ENCODE peak calls at places on chromosomes 2 and 18, in eight cellular contexts. Z, K, H, W, G, I, S and Y are unnamed samples.

GRCh38 chr2:157264099-157264498 is 6.6 kb downstream of the GALNT5 start:
- DNase-seq in Z (no peak), K (no peak), H (no peak), W (no peak), G (no peak), I (no peak), S (peak), Y (no peak)

GRCh38 chr2:215929602-215930335 is 83.6 kb downstream of the MREG start:
- DNase-seq in Z (no peak), K (no peak), H (peak), W (no peak), G (no peak), I (no peak), S (peak), Y (no peak)

GRCh38 chr2:176157499-176158305 is 595 bp downstream of the HOXD3 start:
- DNase-seq in Z (no peak), K (peak), H (no peak), W (peak), G (no peak), I (no peak), S (no peak), Y (no peak)

GRCh38 chr18:41624461-41624860 is 330.6 kb upstream of the PIK3C3 start:
- DNase-seq in Z (no peak), K (no peak), H (peak), W (no peak), G (no peak), I (no peak), S (no peak), Y (no peak)

GRCh38 chr2:14903709-14904374 is 271.3 kb downstream of the LRATD1 start:
- DNase-seq in Z (no peak), K (peak), H (peak), W (peak), G (no peak), I (peak), S (peak), Y (no peak)

GRCh38 chr2:73892631-73893329 is at the start of gene ACTG2:
- DNase-seq in Z (no peak), K (no peak), H (no peak), W (peak), G (no peak), I (no peak), S (no peak), Y (no peak)

GRCh38 chr2:20030224-20030623 is 17.8 kb upstream of the MATN3 start:
- DNase-seq in Z (no peak), K (no peak), H (no peak), W (no peak), G (no peak), I (no peak), S (no peak), Y (no peak)

GRCh38 chr2:73979021-73979420 is 5.7 kb upstream of the TET3 start:
- DNase-seq in Z (no peak), K (no peak), H (no peak), W (no peak), G (no peak), I (peak), S (no peak), Y (no peak)

GRCh38 chr18:36593001-36593400 is 235.8 kb downstream of the TPGS2 start:
- DNase-seq in Z (no peak), K (no peak), H (peak), W (no peak), G (no peak), I (no peak), S (peak), Y (no peak)

GRCh38 chr18:44651453-44651852 is 29.2 kb upstream of the SETBP1 start:
- DNase-seq in Z (peak), K (no peak), H (peak), W (no peak), G (no peak), I (no peak), S (peak), Y (no peak)

GRCh38 chr2:30686000-30686399 is 121.2 kb downstream of the CAPN13 start:
- DNase-seq in Z (no peak), K (no peak), H (peak), W (no peak), G (no peak), I (no peak), S (no peak), Y (no peak)

GRCh38 chr2:122866095-122866494 is 1110.6 kb downstream of the TSN start:
- DNase-seq in Z (no peak), K (no peak), H (peak), W (no peak), G (no peak), I (no peak), S (no peak), Y (no peak)

GRCh38 chr2:149094217-149095015 is 55.9 kb downstream of the LYPD6B start:
- DNase-seq in Z (no peak), K (no peak), H (peak), W (no peak), G (no peak), I (no peak), S (no peak), Y (no peak)

GRCh38 chr18:27064673-27065072 is 120.4 kb downstream of the CHST9 start:
- DNase-seq in Z (no peak), K (no peak), H (no peak), W (no peak), G (no peak), I (no peak), S (no peak), Y (no peak)

GRCh38 chr2:215328066-215328465 is 16.2 kb downstream of the ATIC start:
- DNase-seq in Z (no peak), K (no peak), H (no peak), W (no peak), G (no peak), I (no peak), S (no peak), Y (no peak)

GRCh38 chr2:55776479-55776878 is 82.8 kb upstream of the PNPT1 start:
- DNase-seq in Z (no peak), K (no peak), H (no peak), W (no peak), G (no peak), I (no peak), S (no peak), Y (no peak)

GRCh38 chr2:197130318-197130717 is 180.3 kb downstream of the ANKRD44 start:
- DNase-seq in Z (no peak), K (no peak), H (no peak), W (no peak), G (no peak), I (no peak), S (no peak), Y (no peak)

GRCh38 chr2:237485304-237485703 is 1.7 kb upstream of the MLPH start:
- DNase-seq in Z (no peak), K (no peak), H (no peak), W (no peak), G (no peak), I (no peak), S (peak), Y (no peak)

GRCh38 chr2:127197475-127198385 is 22.4 kb downstream of the CYP27C1 start:
- DNase-seq in Z (peak), K (peak), H (peak), W (peak), G (no peak), I (peak), S (peak), Y (no peak)

GRCh38 chr2:15907461-15908324 is 32.7 kb upstream of the MYCN start:
- DNase-seq in Z (no peak), K (no peak), H (no peak), W (no peak), G (no peak), I (no peak), S (no peak), Y (no peak)

GRCh38 chr18:8140841-8141501 is 468.3 kb upstream of the RAB12 start:
- DNase-seq in Z (peak), K (no peak), H (peak), W (peak), G (no peak), I (no peak), S (peak), Y (no peak)

GRCh38 chr18:8208716-8209115 is 400.5 kb upstream of the RAB12 start:
- DNase-seq in Z (no peak), K (no peak), H (peak), W (no peak), G (no peak), I (no peak), S (no peak), Y (no peak)

GRCh38 chr2:206164261-206164862 is 4.7 kb downstream of the EEF1B2 start:
- DNase-seq in Z (peak), K (peak), H (peak), W (peak), G (peak), I (no peak), S (peak), Y (peak)

GRCh38 chr18:76432274-76432755 is 62.7 kb downstream of the ZNF516 start:
- DNase-seq in Z (no peak), K (no peak), H (no peak), W (no peak), G (no peak), I (no peak), S (no peak), Y (no peak)

GRCh38 chr2:37376421-37377186 is 32.2 kb downstream of the QPCT start:
- DNase-seq in Z (peak), K (no peak), H (peak), W (peak), G (no peak), I (peak), S (peak), Y (no peak)

GRCh38 chr18:57422313-57422872 is 12.8 kb upstream of the ONECUT2 start:
- DNase-seq in Z (no peak), K (no peak), H (no peak), W (no peak), G (no peak), I (no peak), S (no peak), Y (no peak)